ENCODE peak calls at places on chromosomes 4 and X, in ten cellular contexts. Z, T, B, O, M, F, V, P, J and X are unnamed samples.

GRCh38 chr4:81470456-81471327 is 1.0 kb downstream of the RASGEF1B start:
- DNase-seq in P (no peak), F (no peak), B (no peak), V (no peak), Z (peak; percentile 37), M (peak; percentile 33), O (peak; percentile 52), T (peak; percentile 33), J (no peak), X (peak; percentile 56)

GRCh38 chr4:152161676-152162330 is 374.1 kb downstream of the FBXW7 start:
- DNase-seq in B (no peak), M (no peak), Z (peak; percentile 80), T (no peak), J (no peak), O (no peak), F (no peak), P (no peak), V (peak; percentile 79), X (no peak)

GRCh38 chr4:7547368-7548040 is 112.8 kb upstream of the PSAPL1 start:
- DNase-seq in O (no peak), M (no peak), T (no peak), P (no peak), J (no peak), F (peak; percentile 47), V (no peak), Z (no peak), B (no peak), X (no peak)

GRCh38 chr4:7041851-7042696 is 1.1 kb upstream of the TADA2B start:
- DNase-seq in P (no peak), Z (no peak), V (no peak), M (peak; percentile 47), F (no peak), O (peak; percentile 61), J (peak; percentile 72), T (peak; percentile 65), B (no peak), X (peak; percentile 49)

GRCh38 chr4:85728471-85728870 is 253.5 kb downstream of the ARHGAP24 start:
- DNase-seq in T (no peak), B (no peak), O (no peak), M (no peak), Z (no peak), P (no peak), J (no peak), F (no peak), V (no peak), X (no peak)

GRCh38 chr4:169485791-169486742 is 126.3 kb downstream of the NEK1 start:
- DNase-seq in V (peak; percentile 49), O (no peak), T (peak; percentile 37), J (peak; percentile 47), B (no peak), F (peak; percentile 47), Z (peak; percentile 77), P (no peak), M (peak; percentile 50), X (peak; percentile 77)

GRCh38 chr4:153497988-153498967 is 32.1 kb downstream of the TMEM131L start:
- DNase-seq in F (peak; percentile 62), B (no peak), T (no peak), V (no peak), P (no peak), J (peak; percentile 52), Z (peak; percentile 75), O (no peak), M (no peak), X (no peak)

GRCh38 chr4:173264245-173264959 is 69.8 kb downstream of the HMGB2 start:
- DNase-seq in V (peak; percentile 20), F (peak; percentile 80), B (no peak), Z (peak; percentile 16), P (no peak), T (no peak), J (no peak), M (no peak), O (peak; percentile 32), X (peak; percentile 65)

GRCh38 chrX:49291615-49292337 is 11.7 kb upstream of the GAGE10 start:
- DNase-seq in Z (peak; percentile 58), P (no peak), F (peak; percentile 28), B (peak; percentile 63), T (peak; percentile 75), J (peak; percentile 43), V (peak; percentile 46), O (peak; percentile 63), M (peak; percentile 76), X (peak; percentile 44)